ENCODE peak calls at places on chromosomes 5 and 9, in four cellular contexts. J is cardiac muscle cell, E is testis, H is adrenal gland. O is an unnamed sample.

GRCh38 chr5:34854459-34855174 is 15.7 kb downstream of the TTC23L start:
- DNase-seq in H (no peak), E (no peak), J (no peak), O (no peak)

GRCh38 chr5:64229163-64229774 is 63.6 kb downstream of the RNF180 start:
- DNase-seq in J (peak; percentile 60), H (no peak), E (no peak), O (no peak)

GRCh38 chr9:96556701-96557461 is 62.8 kb downstream of the CDC14B start:
- DNase-seq in E (no peak), H (no peak), J (peak; percentile 21), O (no peak)

GRCh38 chr9:126608551-126608950 is 5.2 kb upstream of the LMX1B start:
- DNase-seq in E (no peak), H (no peak), J (no peak), O (no peak)

GRCh38 chr9:98326402-98327248 is 71.2 kb upstream of the TBC1D2 start:
- DNase-seq in J (no peak), H (no peak), E (no peak), O (no peak)

GRCh38 chr9:20207161-20207560 is 415.1 kb downstream of the MLLT3 start:
- DNase-seq in H (no peak), E (no peak), J (no peak), O (no peak)

GRCh38 chr9:87713278-87713989 is 12.5 kb upstream of the CTSL start:
- DNase-seq in H (peak; percentile 92), J (no peak), E (peak; percentile 74), O (peak; percentile 97)

GRCh38 chr5:1437452-1437851 is 7.8 kb downstream of the SLC6A3 start:
- DNase-seq in E (no peak), J (no peak), H (no peak), O (no peak)

GRCh38 chr5:138933522-138934290 is 58.6 kb upstream of the LRRTM2 start:
- DNase-seq in J (no peak), E (no peak), H (no peak), O (no peak)

GRCh38 chr9:98057095-98057799 is 715 bp downstream of the NANS start:
- DNase-seq in H (no peak), J (no peak), E (peak; percentile 56), O (no peak)

GRCh38 chr9:89605181-89606048 is 603 bp downstream of the GADD45G start:
- DNase-seq in E (peak; percentile 48), J (peak; percentile 69), H (peak; percentile 81), O (no peak)

GRCh38 chr5:143913008-143913752 is 101.2 kb downstream of the HMHB1 start:
- DNase-seq in H (no peak), E (no peak), J (no peak), O (no peak)

GRCh38 chr9:76759726-76760125 is 4.5 kb upstream of the PCA3 start:
- DNase-seq in H (no peak), E (no peak), J (no peak), O (no peak)

GRCh38 chr9:72338631-72339030 is 26.4 kb downstream of the ZFAND5 start:
- DNase-seq in J (no peak), E (no peak), H (no peak), O (no peak)

GRCh38 chr5:76546497-76547102 is 76.6 kb downstream of the F2RL2 start:
- DNase-seq in J (no peak), E (no peak), H (no peak), O (no peak)

GRCh38 chr5:68225188-68225910 is 9.8 kb downstream of the PIK3R1 start:
- DNase-seq in E (peak; percentile 57), H (peak; percentile 94), J (no peak), O (peak; percentile 53)

GRCh38 chr5:60382761-60383160 is 317.2 kb downstream of the DEPDC1B start:
- DNase-seq in H (no peak), E (peak; percentile 15), J (peak; percentile 11), O (no peak)

GRCh38 chr5:107516452-107517184 is 154.1 kb downstream of the EFNA5 start:
- DNase-seq in H (no peak), E (no peak), J (no peak), O (peak; percentile 38)

GRCh38 chr9:120382453-120382852 is 197.5 kb downstream of the CDK5RAP2 start:
- DNase-seq in E (no peak), J (no peak), H (no peak), O (no peak)

GRCh38 chr5:160507181-160507811 is 85.6 kb downstream of the PTTG1 start:
- DNase-seq in J (no peak), E (no peak), H (no peak), O (no peak)

GRCh38 chr9:119164716-119165115 is 204.5 kb downstream of the BRINP1 start:
- DNase-seq in H (no peak), J (no peak), E (no peak), O (no peak)

GRCh38 chr5:78504726-78505431 is 143.7 kb downstream of the LHFPL2 start:
- DNase-seq in E (peak; percentile 80), H (peak; percentile 97), J (peak; percentile 45), O (peak; percentile 99)

GRCh38 chr5:149141224-149141956 is at the start of gene ABLIM3:
- DNase-seq in E (peak; percentile 78), H (peak; percentile 86), J (peak; percentile 76), O (no peak)

GRCh38 chr9:72363908-72364678 is 915 bp downstream of the ZFAND5 start:
- DNase-seq in E (peak; percentile 53), H (peak; percentile 82), J (peak; percentile 75), O (no peak)

GRCh38 chr5:160565376-160565775 is 143.7 kb downstream of the PTTG1 start:
- DNase-seq in H (no peak), E (no peak), J (no peak), O (no peak)

GRCh38 chr5:82537646-82538306 is 259.6 kb upstream of the RPS23 start:
- DNase-seq in H (no peak), E (no peak), J (no peak), O (no peak)

GRCh38 chr5:90356612-90357011 is 52.9 kb downstream of the CETN3 start:
- DNase-seq in E (peak; percentile 37), H (no peak), J (no peak), O (no peak)

GRCh38 chr9:84871983-84872382 is 202.5 kb downstream of the NTRK2 start:
- DNase-seq in H (no peak), E (no peak), J (no peak), O (no peak)

GRCh38 chr9:33380390-33381094 is 21.8 kb downstream of the AQP7 start:
- DNase-seq in J (no peak), H (no peak), E (no peak), O (no peak)
- H3K36me3 ChIP-seq in J (no peaks in the 10 kb centered on the region), H (no peaks in the 10 kb centered on the region), E (no peaks in the 10 kb centered on the region), O (no peaks in the 10 kb centered on the region)

GRCh38 chr5:151186538-151186937 is 29.0 kb upstream of the ANXA6 start:
- DNase-seq in E (no peak), J (no peak), H (no peak), O (no peak)

GRCh38 chr5:151183451-151184245 is 26.1 kb upstream of the ANXA6 start:
- DNase-seq in J (no peak), H (peak; percentile 30), E (no peak), O (peak; percentile 4)

GRCh38 chr5:151182976-151183375 is 25.4 kb upstream of the ANXA6 start:
- DNase-seq in E (no peak), J (no peak), H (peak; percentile 40), O (no peak)

GRCh38 chr5:151184316-151185042 is 26.9 kb upstream of the ANXA6 start:
- DNase-seq in J (no peak), E (peak; percentile 40), H (no peak), O (no peak)

GRCh38 chr5:151186052-151186451 is 28.5 kb upstream of the ANXA6 start:
- DNase-seq in E (no peak), J (no peak), H (no peak), O (no peak)
- H3K36me3 ChIP-seq in E (no peaks in the 10 kb centered on the region), J (peaks cover 10% of the 10 kb centered on the region), H (no peaks in the 10 kb centered on the region), O (no peaks in the 10 kb centered on the region)

DNA sequence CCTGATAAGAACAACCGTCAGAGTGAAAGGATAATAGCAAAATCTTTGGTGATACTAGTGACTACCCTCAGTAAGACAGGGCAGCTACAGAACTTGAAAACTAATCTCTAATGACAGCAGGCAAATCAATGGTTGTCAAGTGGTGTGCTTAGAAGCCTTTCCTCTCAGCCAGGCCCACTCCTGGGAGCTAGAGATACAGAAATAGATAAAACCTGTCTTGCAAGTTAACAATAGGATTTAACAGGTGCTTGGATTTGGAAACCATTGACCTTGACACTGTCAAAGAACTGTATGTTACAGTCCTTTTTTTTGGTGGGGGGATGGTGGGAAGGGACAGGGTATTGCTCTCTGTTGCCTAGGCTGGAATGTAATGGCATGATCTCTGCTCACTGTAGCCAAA is 118.6 kb downstream of the BASP1 start:
- DNase-seq in H (no peak), E (no peak), J (peak; percentile 63), O (no peak)
- H3K36me3 ChIP-seq in H (no peaks in the 10 kb centered on the region), E (no peaks in the 10 kb centered on the region), J (no peaks in the 10 kb centered on the region), O (no peaks in the 10 kb centered on the region)

GRCh38 chr9:92655366-92655765 is 14.6 kb downstream of the IPPK start:
- DNase-seq in E (no peak), J (no peak), H (no peak), O (no peak)
- H3K36me3 ChIP-seq in E (no peaks in the 10 kb centered on the region), J (no peaks in the 10 kb centered on the region), H (no peaks in the 10 kb centered on the region), O (peaks cover 19% of the 10 kb centered on the region)

GRCh38 chr5:151670953-151671636 is 15.6 kb downstream of the SPARC start:
- DNase-seq in E (no peak), H (peak; percentile 71), J (no peak), O (no peak)

GRCh38 chr5:151670074-151670686 is 16.5 kb downstream of the SPARC start:
- DNase-seq in J (no peak), H (no peak), E (peak; percentile 62), O (no peak)

GRCh38 chr5:151673421-151673820 is 13.3 kb downstream of the SPARC start:
- DNase-seq in E (no peak), H (no peak), J (no peak), O (no peak)

GRCh38 chr5:151675225-151675955 is 11.3 kb downstream of the SPARC start:
- DNase-seq in E (no peak), J (no peak), H (no peak), O (no peak)

DNA sequence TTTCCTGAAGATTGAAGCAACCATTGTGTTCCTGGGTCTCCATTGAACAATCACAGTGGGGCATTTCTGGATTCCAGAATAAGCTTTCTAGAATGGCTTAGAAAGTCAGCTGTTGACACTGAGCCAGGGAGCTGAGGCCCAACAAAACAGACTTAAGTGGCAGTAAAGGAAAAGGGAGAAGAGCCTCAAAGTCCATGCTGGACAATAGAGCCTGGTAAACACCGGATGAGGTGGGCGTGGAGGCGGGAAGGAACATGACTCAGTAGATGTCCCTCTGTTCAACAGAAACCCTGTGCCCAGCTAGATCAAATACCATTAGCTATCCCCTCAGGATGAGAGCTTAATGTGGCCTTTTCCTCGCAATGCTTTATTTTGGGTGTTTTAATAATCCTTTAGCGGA is 14.7 kb downstream of the SPARC start:
- DNase-seq in H (peak; percentile 83), J (no peak), E (no peak), O (no peak)
- H3K36me3 ChIP-seq in H (no peaks in the 10 kb centered on the region), J (peaks cover 20% of the 10 kb centered on the region), E (no peaks in the 10 kb centered on the region), O (peaks cover 63% of the 10 kb centered on the region)

DNA sequence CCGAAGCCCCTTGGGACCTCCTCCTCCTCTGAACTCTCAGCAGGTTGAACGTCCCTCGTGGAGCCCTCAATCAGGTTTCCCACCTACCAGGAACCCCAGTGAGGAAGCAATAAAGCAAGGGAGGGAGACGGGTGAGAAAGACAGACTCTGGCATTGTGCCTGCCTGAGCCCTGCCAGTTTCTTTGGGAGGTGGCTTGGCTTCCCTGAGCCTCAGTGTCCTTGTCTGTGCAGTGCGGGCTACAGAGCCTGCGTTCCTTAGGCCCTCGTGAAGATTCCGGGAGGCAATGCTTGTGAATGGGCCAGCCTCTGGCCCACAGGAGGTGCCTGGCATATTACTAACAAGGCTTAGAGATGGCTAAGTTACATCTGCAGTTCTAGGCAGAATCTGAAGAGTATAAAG is 11.9 kb downstream of the GTF3C5 start:
- DNase-seq in J (no peak), H (peak; percentile 74), E (no peak), O (no peak)
- H3K36me3 ChIP-seq in J (peaks cover 33% of the 10 kb centered on the region), H (no peaks in the 10 kb centered on the region), E (no peaks in the 10 kb centered on the region), O (peaks cover 30% of the 10 kb centered on the region)